ENCODE peak calls at places on chromosome X, in five cellular contexts. U, I, S, J and X are unnamed samples.

GRCh38 chrX:5823861-5824260 is 404.8 kb downstream of the NLGN4X start:
- DNase-seq in U (no peak), S (no peak), J (no peak), I (no peak), X (no peak)

GRCh38 chrX:19017271-19017670 is 33.4 kb upstream of the PHKA2 start:
- DNase-seq in I (peak), U (no peak), J (peak), S (peak), X (peak)

GRCh38 chrX:51435101-51435500 is 61.3 kb downstream of the NUDT11 start:
- DNase-seq in S (no peak), U (no peak), J (no peak), I (no peak), X (no peak)

GRCh38 chrX:85622635-85623034 is 243.2 kb upstream of the POF1B start:
- DNase-seq in I (no peak), S (no peak), J (no peak), U (no peak), X (no peak)

GRCh38 chrX:72621619-72622485 is 49.2 kb upstream of the HDAC8 start:
- DNase-seq in U (no peak), S (peak), J (peak), I (no peak), X (no peak)

GRCh38 chrX:74118503-74118902 is 185.5 kb upstream of the ZCCHC13 start:
- DNase-seq in J (peak), I (no peak), U (no peak), S (peak), X (no peak)

GRCh38 chrX:12360991-12361598 is 222.8 kb downstream of the FRMPD4 start:
- DNase-seq in I (no peak), J (peak), S (peak), U (no peak), X (no peak)

GRCh38 chrX:54029543-54030143 is 14.6 kb downstream of the PHF8 start:
- DNase-seq in S (no peak), U (no peak), J (no peak), I (no peak), X (no peak)

GRCh38 chrX:10015711-10016515 is 48.8 kb downstream of the CLDN34 start:
- DNase-seq in U (peak), J (peak), S (peak), I (peak), X (peak)

GRCh38 chrX:128781506-128781905 is 729.3 kb upstream of the ACTRT1 start:
- DNase-seq in J (no peak), S (peak), U (peak), I (peak), X (peak)

GRCh38 chrX:9466115-9466495 is 1.2 kb downstream of the TBL1X start:
- DNase-seq in I (peak), U (peak), S (peak), J (peak), X (peak)